ENCODE peak calls at places on chromosomes 5 and 9, in eight cellular contexts. V is stimulated activated CD8-positive, alpha-beta memory T cell treated with anti-CD3 and anti-CD28 coated beads, Interleukin-7, amount 100 ng/mL, for 1 hour; R is CD8-positive, alpha-beta memory T cell; P is ureter; U is activated naive CD4-positive, alpha-beta T cell; S is EH; N is NCI-H2081; I is activated T-helper 9 cell treated with anti-CD3 and anti-CD28 coated beads, Interleukin-2, amount 50 U/mL, for 16 hours. X is an unnamed sample.

GRCh38 chr9:126615251-126615790 is 1.6 kb downstream of the LMX1B start:
- DNase-seq in V (no peak), R (no peak), P (no peak), U (no peak), S (no peak), N (peak), I (no peak), X (peak)

GRCh38 chr9:114348261-114348905 is 18.7 kb downstream of the ORM2 start:
- DNase-seq in V (no peak), R (no peak), P (no peak), U (no peak), S (no peak), N (no peak), I (no peak), X (no peak)

GRCh38 chr5:124698774-124699173 is 47.7 kb downstream of the ZNF608 start:
- DNase-seq in V (no peak), R (no peak), P (no peak), U (no peak), S (peak), N (no peak), I (no peak), X (no peak)

GRCh38 chr9:129320575-129321311 is 142.7 kb upstream of the IER5L start:
- DNase-seq in V (no peak), R (peak), P (peak), U (peak), S (peak), N (peak), I (no peak), X (peak)

GRCh38 chr5:159765034-159765433 is 151.2 kb upstream of the ADRA1B start:
- DNase-seq in V (no peak), R (no peak), P (no peak), U (no peak), S (peak), N (no peak), I (no peak), X (no peak)

GRCh38 chr9:93183663-93184438 is at the start of gene WNK2:
- DNase-seq in V (no peak), R (no peak), P (no peak), U (peak), S (peak), N (peak), I (peak), X (peak)

GRCh38 chr9:97510797-97511761 is 9.6 kb downstream of the TMOD1 start:
- DNase-seq in V (no peak), R (no peak), P (peak), U (no peak), S (peak), N (no peak), I (no peak), X (peak)

GRCh38 chr9:91273853-91274552 is 87.7 kb downstream of the AUH start:
- DNase-seq in V (no peak), R (no peak), P (no peak), U (no peak), S (peak), N (no peak), I (no peak), X (no peak)

GRCh38 chr9:4955836-4956235 is 29.2 kb upstream of the JAK2 start:
- DNase-seq in V (no peak), R (no peak), P (no peak), U (no peak), S (no peak), N (no peak), I (no peak), X (no peak)